ENCODE peak calls at places on chromosomes 13 and 19, in eight cellular contexts. K is GM12865, D is epithelial cell of esophagus, X is B cell, T is AG10803, C is keratinocyte, E is choroid plexus epithelial cell, W is lung. R is an unnamed sample.

GRCh38 chr19:30711296-30711695 is 339.1 kb downstream of the ZNF536 start:
- DNase-seq in K (no peak), D (no peak), X (no peak), T (no peak), C (no peak), E (no peak), W (no peak), R (no peak)

GRCh38 chr13:27583645-27584044 is 36.7 kb downstream of the LNX2 start:
- DNase-seq in K (no peak), D (no peak), X (no peak), T (peak), C (no peak), E (peak), W (no peak), R (no peak)

GRCh38 chr19:7267792-7268736 is 26.1 kb downstream of the INSR start:
- DNase-seq in K (no peak), D (no peak), X (no peak), T (no peak), C (no peak), E (no peak), W (peak), R (peak)

GRCh38 chr19:7953060-7953459 is 9.6 kb upstream of the TIMM44 start:
- DNase-seq in K (no peak), D (peak), X (no peak), T (peak), C (no peak), E (peak), W (no peak), R (no peak)

GRCh38 chr19:2325261-2326046 is 2.9 kb downstream of the LSM7 start:
- DNase-seq in K (no peak), D (no peak), X (peak), T (no peak), C (no peak), E (no peak), W (no peak), R (no peak)

GRCh38 chr19:48685583-48685982 is 10.2 kb upstream of the FUT2 start:
- DNase-seq in K (no peak), D (peak), X (no peak), T (no peak), C (no peak), E (no peak), W (no peak), R (no peak)

GRCh38 chr19:12703056-12703455 is 6.6 kb upstream of the FBXW9 start:
- DNase-seq in K (peak), D (no peak), X (no peak), T (peak), C (no peak), E (peak), W (no peak), R (no peak)

GRCh38 chr19:54206831-54207177 is 6.1 kb downstream of the RPS9 start:
- DNase-seq in K (peak), D (no peak), X (no peak), T (no peak), C (no peak), E (no peak), W (no peak), R (no peak)

GRCh38 chr13:26694609-26695359 is 65.8 kb downstream of the GPR12 start:
- DNase-seq in K (no peak), D (no peak), X (no peak), T (no peak), C (no peak), E (no peak), W (no peak), R (no peak)

GRCh38 chr13:74644239-74644638 is 510.0 kb upstream of the KLF12 start:
- DNase-seq in K (no peak), D (peak), X (no peak), T (peak), C (no peak), E (peak), W (no peak), R (no peak)

GRCh38 chr13:73740681-73741080 is 393.5 kb downstream of the KLF12 start:
- DNase-seq in K (no peak), D (no peak), X (no peak), T (peak), C (no peak), E (peak), W (no peak), R (no peak)

GRCh38 chr13:98307744-98308524 is 130.9 kb upstream of the RNF113B start:
- DNase-seq in K (no peak), D (no peak), X (no peak), T (peak), C (no peak), E (peak), W (no peak), R (no peak)

GRCh38 chr19:1082165-1082927 is 12.8 kb downstream of the POLR2E start:
- DNase-seq in K (peak), D (peak), X (peak), T (no peak), C (peak), E (peak), W (peak), R (peak)

GRCh38 chr13:23735329-23735728 is 153.9 kb downstream of the MIPEP start:
- DNase-seq in K (no peak), D (no peak), X (no peak), T (no peak), C (no peak), E (no peak), W (no peak), R (no peak)

DNA sequence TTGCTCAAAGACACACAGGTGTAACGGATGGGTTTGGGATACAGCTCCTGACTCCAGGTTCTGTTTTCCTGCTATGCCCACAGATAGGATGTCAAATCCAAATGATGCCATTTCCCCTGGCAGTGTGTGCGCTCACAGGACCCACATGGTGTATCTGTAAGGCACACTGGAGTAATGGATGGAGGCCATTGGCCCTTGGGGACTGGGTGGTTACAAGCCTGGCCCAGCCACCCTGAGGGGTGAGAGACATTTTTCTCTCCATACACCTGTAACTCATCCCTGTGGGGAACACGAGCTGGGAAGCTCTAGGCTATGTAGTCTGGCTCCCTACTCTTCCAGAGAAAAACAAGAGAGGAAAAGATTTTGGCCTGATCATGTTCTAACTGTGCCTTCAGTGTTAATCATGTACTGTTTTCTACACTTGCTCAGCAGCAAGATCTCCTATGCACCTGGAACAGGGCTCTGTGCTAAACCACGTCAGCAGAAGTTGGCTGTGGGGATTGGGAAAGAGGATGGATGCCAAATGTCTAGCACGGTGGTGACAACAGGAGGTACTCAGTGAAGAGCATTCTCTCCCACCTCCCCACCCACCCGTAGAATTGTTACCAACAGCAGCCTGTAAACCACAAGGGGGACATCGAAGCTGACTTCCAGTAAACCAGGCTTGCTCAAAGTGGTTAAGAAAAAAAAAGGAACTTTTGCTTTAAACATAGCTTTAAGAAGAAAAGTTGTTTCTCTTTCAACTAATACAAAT is 237.0 kb downstream of the LACC1 start:
- DNase-seq in K (no peak), D (no peak), X (peak), T (peak), C (no peak), E (peak), W (no peak), R (no peak)
- TF ChIP-seq CTCF in K (no peak), D (no peak), X (peak), T (peak), C (no peak), E (peak), W (no peak), R (peak)

GRCh38 chr13:100659578-100659977 is 15.0 kb downstream of the TMTC4 start:
- DNase-seq in K (no peak), D (no peak), X (no peak), T (no peak), C (no peak), E (no peak), W (no peak), R (no peak)
- TF ChIP-seq CTCF in K (no peak), D (no peak), X (no peak), T (no peak), C (no peak), E (peak), W (no peak), R (no peak)

GRCh38 chr13:47841131-47841530 is 159.9 kb downstream of the SUCLA2 start:
- DNase-seq in K (no peak), D (no peak), X (no peak), T (no peak), C (no peak), E (no peak), W (no peak), R (no peak)
- TF ChIP-seq CTCF in K (no peak), D (no peak), X (no peak), T (no peak), C (no peak), E (no peak), W (no peak), R (no peak)

DNA sequence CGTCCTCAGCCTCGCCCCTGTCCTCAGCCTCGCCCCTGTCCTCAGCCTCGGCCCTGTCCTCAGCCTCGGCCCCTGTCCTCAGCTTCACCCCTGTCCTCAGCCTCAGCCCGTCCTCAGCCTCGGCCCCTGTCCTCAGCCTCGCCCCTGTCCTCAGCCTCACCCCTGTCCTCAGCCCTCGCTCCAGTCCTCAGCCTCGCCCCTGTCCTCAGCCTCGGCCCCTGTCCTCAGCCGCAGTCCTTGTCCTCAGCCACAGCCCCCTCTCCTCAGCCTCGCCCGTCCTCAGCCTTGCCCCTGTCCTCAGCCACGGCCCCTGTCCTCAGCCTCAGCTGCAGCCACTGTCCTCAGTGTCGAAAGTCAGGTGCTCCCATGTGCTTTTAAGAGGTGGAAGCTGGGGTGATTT is 10.5 kb downstream of the C13orf46 start:
- DNase-seq in K (no peak), D (no peak), X (no peak), T (no peak), C (no peak), E (no peak), W (no peak), R (peak)
- TF ChIP-seq CTCF in K (no peak), D (no peak), X (no peak), T (no peak), C (no peak), E (no peak), W (no peak), R (no peak)

GRCh38 chr19:11013771-11014170 is 52.9 kb downstream of the SMARCA4 start:
- DNase-seq in K (no peak), D (no peak), X (no peak), T (no peak), C (no peak), E (no peak), W (no peak), R (no peak)

GRCh38 chr19:11017275-11018035 is 56.6 kb downstream of the SMARCA4 start:
- DNase-seq in K (no peak), D (no peak), X (no peak), T (no peak), C (no peak), E (no peak), W (no peak), R (no peak)

GRCh38 chr19:11012507-11012906 is 51.7 kb downstream of the SMARCA4 start:
- DNase-seq in K (no peak), D (no peak), X (no peak), T (no peak), C (no peak), E (no peak), W (no peak), R (no peak)

GRCh38 chr19:11016591-11016990 is 55.8 kb downstream of the SMARCA4 start:
- DNase-seq in K (no peak), D (no peak), X (no peak), T (no peak), C (no peak), E (no peak), W (no peak), R (no peak)

GRCh38 chr19:11014403-11014911 is 53.6 kb downstream of the SMARCA4 start:
- DNase-seq in K (no peak), D (no peak), X (no peak), T (no peak), C (no peak), E (no peak), W (no peak), R (no peak)
- TF ChIP-seq CTCF in K (no peak), D (no peak), X (no peak), T (no peak), C (no peak), E (peak), W (no peak), R (no peak)

GRCh38 chr13:20869540-20869939 is 33.0 kb downstream of the XPO4 start:
- DNase-seq in K (no peak), D (no peak), X (no peak), T (peak), C (no peak), E (peak), W (no peak), R (no peak)
- TF ChIP-seq CTCF in K (no peak), D (no peak), X (no peak), T (peak), C (no peak), E (peak), W (no peak), R (no peak)

GRCh38 chr19:57613941-57614743 is at the start of gene ZNF134:
- DNase-seq in K (peak), D (peak), X (peak), T (peak), C (peak), E (peak), W (peak), R (peak)
- TF ChIP-seq CTCF in K (no peak), D (peak), X (peak), T (peak), C (no peak), E (peak), W (no peak), R (no peak)

GRCh38 chr13:41596190-41596589 is 138.8 kb downstream of the RGCC start:
- DNase-seq in K (no peak), D (no peak), X (no peak), T (no peak), C (no peak), E (peak), W (no peak), R (no peak)
- TF ChIP-seq CTCF in K (no peak), D (no peak), X (no peak), T (peak), C (no peak), E (peak), W (no peak), R (no peak)

DNA sequence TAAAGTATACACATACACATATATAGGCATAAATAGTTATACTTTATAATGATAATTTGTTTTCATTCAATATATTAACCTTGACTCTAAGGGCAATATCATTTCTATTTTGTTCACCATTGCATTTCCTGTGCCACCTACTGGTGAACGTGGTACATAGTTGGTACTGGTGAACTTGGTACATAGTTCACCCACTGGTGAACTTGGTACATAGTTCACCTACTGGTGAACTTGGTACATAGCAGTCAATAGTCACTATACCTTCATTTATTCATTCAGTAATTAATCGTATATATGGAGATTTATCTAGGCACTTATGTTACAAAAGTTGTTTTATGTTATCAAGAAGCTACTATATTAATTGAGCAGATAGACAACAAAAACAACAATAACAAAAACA is 172.6 kb upstream of the ATXN8OS start:
- DNase-seq in K (peak), D (peak), X (no peak), T (no peak), C (no peak), E (no peak), W (no peak), R (no peak)
- TF ChIP-seq CTCF in K (peak), D (peak), X (no peak), T (no peak), C (no peak), E (no peak), W (no peak), R (no peak)

GRCh38 chr19:57279418-57280164 is 694 bp upstream of the ZNF460 start:
- DNase-seq in K (peak), D (peak), X (peak), T (peak), C (peak), E (peak), W (peak), R (peak)
- TF ChIP-seq CTCF in K (peak), D (peak), X (peak), T (peak), C (peak), E (peak), W (no peak), R (no peak)